ENCODE peak calls at places on chromosomes 13 and 19, in five cellular contexts. F, S, L, H and T are unnamed samples.

GRCh38 chr19:30391554-30392551 is 19.7 kb downstream of the ZNF536 start:
- DNase-seq in F (no peak), S (no peak), L (no peak), H (peak; percentile 41), T (peak; percentile 10)

GRCh38 chr19:17129377-17129776 is 53.8 kb downstream of the MYO9B start:
- DNase-seq in F (no peak), S (no peak), L (no peak), H (no peak), T (no peak)

GRCh38 chr13:106500450-106500849 is 35.0 kb downstream of the EFNB2 start:
- DNase-seq in F (no peak), S (no peak), L (no peak), H (no peak), T (peak; percentile 56)

GRCh38 chr19:887072-887471 is 5.9 kb downstream of the MED16 start:
- DNase-seq in F (no peak), S (peak; percentile 38), L (peak; percentile 67), H (no peak), T (peak; percentile 64)

GRCh38 chr19:34818270-34818669 is 45.3 kb upstream of the ZNF599 start:
- DNase-seq in F (no peak), S (no peak), L (no peak), H (no peak), T (no peak)

GRCh38 chr19:45470147-45471081 is 2.6 kb downstream of the FOSB start:
- DNase-seq in F (no peak), S (no peak), L (peak; percentile 67), H (no peak), T (peak; percentile 91)

GRCh38 chr19:791605-792360 is 5.5 kb upstream of the PTBP1 start:
- DNase-seq in F (no peak), S (no peak), L (no peak), H (peak; percentile 31), T (no peak)

GRCh38 chr13:75704194-75704941 is 68.2 kb downstream of the LMO7 start:
- DNase-seq in F (no peak), S (no peak), L (peak; percentile 85), H (no peak), T (peak; percentile 96)

GRCh38 chr13:100566543-100566942 is 22.0 kb downstream of the GGACT start:
- DNase-seq in F (no peak), S (no peak), L (peak; percentile 40), H (no peak), T (peak; percentile 41)

GRCh38 chr19:8305798-8306197 is 2.4 kb downstream of the CD320 start:
- DNase-seq in F (no peak), S (no peak), L (no peak), H (no peak), T (no peak)

GRCh38 chr13:103288114-103288513 is 221.9 kb upstream of the SLC10A2 start:
- DNase-seq in F (no peak), S (no peak), L (no peak), H (no peak), T (no peak)

GRCh38 chr13:28531195-28531955 is 36.4 kb upstream of the FLT1 start:
- DNase-seq in F (no peak), S (no peak), L (peak; percentile 30), H (no peak), T (no peak)

GRCh38 chr19:2058570-2059421 is 7.8 kb upstream of the MKNK2 start:
- DNase-seq in F (no peak), S (no peak), L (no peak), H (no peak), T (no peak)

GRCh38 chr19:51421229-51422052 is 4.0 kb upstream of the SIGLEC10 start:
- DNase-seq in F (no peak), S (no peak), L (no peak), H (peak; percentile 38), T (no peak)

GRCh38 chr13:46369506-46370268 is 17.4 kb downstream of the RUBCNL start:
- DNase-seq in F (no peak), S (no peak), L (peak; percentile 68), H (no peak), T (peak; percentile 74)

GRCh38 chr19:1767464-1767933 is 14.2 kb downstream of the ONECUT3 start:
- DNase-seq in F (no peak), S (no peak), L (no peak), H (no peak), T (no peak)

GRCh38 chr19:58021541-58022282 is 12.1 kb upstream of the ZSCAN1 start:
- DNase-seq in F (no peak), S (peak; percentile 53), L (peak; percentile 40), H (peak; percentile 84), T (peak; percentile 18)

GRCh38 chr13:104286566-104287290 is 1220.5 kb upstream of the SLC10A2 start:
- DNase-seq in F (no peak), S (no peak), L (no peak), H (peak; percentile 37), T (no peak)

GRCh38 chr19:27674701-27675100 is 1538.2 kb downstream of the UQCRFS1 start:
- DNase-seq in F (no peak), S (no peak), L (no peak), H (no peak), T (no peak)

GRCh38 chr13:22505489-22505888 is 675.3 kb upstream of the SGCG start:
- DNase-seq in F (no peak), S (no peak), L (no peak), H (no peak), T (peak; percentile 16)

GRCh38 chr13:52695856-52696255 is 43.2 kb downstream of the SUGT1 start:
- DNase-seq in F (no peak), S (peak; percentile 20), L (peak; percentile 67), H (no peak), T (peak; percentile 31)

GRCh38 chr19:57280913-57281425 is 684 bp downstream of the ZNF460 start:
- DNase-seq in F (no peak), S (no peak), L (no peak), H (no peak), T (no peak)

GRCh38 chr13:50731400-50731799 is 112.1 kb downstream of the DLEU7 start:
- DNase-seq in F (no peak), S (no peak), L (peak; percentile 54), H (no peak), T (peak; percentile 82)

GRCh38 chr13:114027826-114028225 is 54.0 kb upstream of the C13orf46 start:
- DNase-seq in F (no peak), S (no peak), L (no peak), H (no peak), T (no peak)

GRCh38 chr13:46831588-46832194 is 34.7 kb upstream of the ESD start:
- DNase-seq in F (peak; percentile 51), S (peak; percentile 22), L (peak; percentile 58), H (no peak), T (peak; percentile 18)

DNA sequence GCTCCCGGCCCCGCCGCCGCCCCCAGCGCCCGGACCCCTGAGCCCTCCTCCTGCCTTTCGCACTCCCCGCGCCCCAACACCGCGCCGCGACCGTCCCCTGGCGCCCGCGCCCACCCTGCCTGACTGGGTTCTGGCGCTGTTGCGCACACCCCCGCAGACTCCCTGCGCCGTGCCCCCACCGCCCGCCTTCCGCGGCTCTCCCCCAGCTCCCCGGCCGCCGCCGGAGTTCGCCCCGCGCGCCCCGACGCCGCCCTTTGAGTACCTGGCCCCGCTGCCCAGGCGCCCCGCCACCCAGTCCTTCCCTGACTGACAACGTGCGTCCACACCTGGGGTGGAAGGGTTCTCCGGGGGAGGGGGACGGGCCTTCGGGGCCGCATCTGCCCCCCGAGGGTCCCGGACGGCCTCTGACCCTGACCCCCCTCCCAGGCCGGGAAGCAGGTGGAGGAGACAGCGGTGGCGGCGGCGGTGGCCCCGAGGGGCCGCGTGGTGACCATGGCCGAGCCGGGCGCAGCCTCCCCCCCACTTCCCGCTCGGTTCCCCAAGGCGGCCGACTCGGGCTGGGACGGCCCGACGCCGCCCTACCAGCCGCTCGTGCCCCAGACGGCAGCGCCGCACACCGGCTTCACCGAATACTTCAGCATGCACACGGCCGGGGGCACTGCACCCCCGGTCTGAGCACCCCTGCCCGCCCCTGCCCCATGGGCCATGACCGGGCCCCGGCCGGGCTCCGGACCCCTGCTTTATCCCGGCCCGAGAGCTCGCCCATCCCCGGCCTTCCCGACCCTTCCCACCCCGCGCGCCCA is 1.4 kb upstream of the MEGF8 start:
- DNase-seq in F (no peak), S (no peak), L (no peak), H (no peak), T (no peak)
- TF ChIP-seq CTCF in F (no peak), S (no peak), L (peak; percentile 16), H (no peak), T (no peak)

DNA sequence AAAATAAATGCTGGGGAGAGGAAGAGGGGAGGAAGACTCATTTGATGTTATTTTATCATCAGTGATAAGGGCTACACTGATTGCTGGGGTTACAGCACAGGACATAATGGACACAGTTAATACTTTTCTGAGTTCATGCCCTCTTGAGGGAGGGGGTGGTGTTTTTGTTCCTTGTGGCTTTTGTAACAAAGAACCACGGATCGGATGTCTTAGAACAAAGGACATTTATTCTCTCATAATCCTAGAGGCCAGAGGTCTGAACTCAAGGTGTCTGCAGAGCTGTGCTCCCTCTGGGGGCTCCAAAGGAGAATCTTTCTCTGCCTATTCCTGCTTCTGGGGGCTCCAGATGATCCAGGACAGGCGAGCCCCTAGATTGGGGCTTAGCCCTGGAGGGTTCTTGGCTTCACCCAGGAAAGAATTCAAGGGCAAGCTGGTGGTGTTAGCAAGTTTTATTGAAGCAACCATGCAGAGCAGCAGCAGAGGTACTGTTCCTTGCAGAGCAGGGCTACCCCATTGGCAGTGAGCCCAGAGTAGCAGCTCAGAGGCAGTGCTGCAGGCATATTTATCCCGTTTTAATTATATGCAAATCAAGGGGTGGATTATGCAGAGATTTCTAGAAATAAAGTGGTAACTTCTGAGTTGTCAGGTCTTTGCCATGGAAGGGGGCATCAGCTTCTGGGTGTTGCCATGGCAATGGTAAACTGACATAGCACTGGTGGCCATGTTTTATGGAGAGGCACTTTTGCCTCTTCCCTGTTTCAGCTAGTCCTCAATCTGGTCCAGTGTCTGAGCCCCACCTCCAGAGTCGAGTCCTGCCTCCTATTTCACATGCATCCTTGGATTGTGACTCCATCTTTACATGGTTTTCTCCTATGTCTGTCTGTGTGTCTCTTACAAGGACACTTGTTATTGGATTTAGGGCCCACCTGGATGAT is 18.0 kb downstream of the VAV1 start:
- DNase-seq in F (no peak), S (no peak), L (no peak), H (no peak), T (no peak)
- H3K4me1 ChIP-seq in F (peaks cover 5% of the 10 kb centered on the region), S (no peaks in the 10 kb centered on the region), L (no peaks in the 10 kb centered on the region), H (no peaks in the 10 kb centered on the region), T (no peaks in the 10 kb centered on the region)

GRCh38 chr19:40521276-40521675 is 54.5 kb downstream of the SPTBN4 start:
- DNase-seq in F (no peak), S (peak; percentile 39), L (peak; percentile 29), H (no peak), T (no peak)

GRCh38 chr19:40523322-40524047 is 53.2 kb upstream of the SHKBP1 start:
- DNase-seq in F (peak; percentile 72), S (peak; percentile 61), L (peak; percentile 44), H (peak; percentile 90), T (peak; percentile 22)

GRCh38 chr19:40524655-40525054 is 52.0 kb upstream of the SHKBP1 start:
- DNase-seq in F (no peak), S (no peak), L (no peak), H (no peak), T (no peak)

GRCh38 chr19:40525234-40526051 is 51.2 kb upstream of the SHKBP1 start:
- DNase-seq in F (no peak), S (no peak), L (no peak), H (no peak), T (no peak)

GRCh38 chr19:40524133-40524549 is 52.5 kb upstream of the SHKBP1 start:
- DNase-seq in F (no peak), S (no peak), L (no peak), H (no peak), T (no peak)
- H3K4me2 ChIP-seq in F (peak overlapping the region; percentile 74), S (no peak overlapping the region), L (no peak overlapping the region), H (no peak overlapping the region), T (no peak overlapping the region)

DNA sequence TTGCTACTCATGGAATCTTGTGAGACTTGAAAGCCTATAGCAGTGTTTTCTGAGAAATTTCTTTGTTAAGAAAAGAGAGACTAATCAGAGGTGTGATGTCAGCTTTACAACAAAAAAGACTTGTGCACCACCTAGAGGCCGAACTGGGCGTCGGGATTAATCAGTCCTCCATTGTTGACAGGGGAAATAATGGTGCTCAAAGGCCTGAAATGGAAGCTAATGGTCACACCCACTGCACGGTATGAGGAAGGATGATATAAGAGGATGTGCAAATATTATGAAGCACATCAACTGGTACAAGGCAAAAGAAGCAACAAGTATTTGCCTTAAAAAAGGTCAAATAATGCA is 480.2 kb upstream of the MIR17HG start:
- DNase-seq in F (peak; percentile 33), S (peak; percentile 75), L (peak; percentile 27), H (peak; percentile 76), T (peak; percentile 45)
- TF ChIP-seq CTCF in F (peak; percentile 18), S (peak; percentile 81), L (peak; percentile 67), H (peak; percentile 86), T (peak; percentile 85)